ENCODE peak calls at places on chromosomes 13 and 19, in ten cellular contexts. One of them, this sample, is unnamed.

GRCh38 chr13:86425127-86425526 is 625.9 kb upstream of the SLITRK6 start:
- DNase-seq in CD4-positive, CD25-positive, alpha-beta regulatory T cell: no peak
- DNase-seq in A549: no peak
- DNase-seq in dorsolateral prefrontal cortex: no peak
- DNase-seq in K562: no peak
- DNase-seq in cardiac muscle cell: no peak
- DNase-seq in pancreas: no peak
- DNase-seq in tibial nerve: no peak
- DNase-seq in aorta: no peak
- DNase-seq in CD8-positive, alpha-beta memory T cell: no peak
- DNase-seq in this sample: no peak

GRCh38 chr19:1172353-1173159 is 1.5 kb downstream of the SBNO2 start:
- DNase-seq in dorsolateral prefrontal cortex: peak; percentile 56
- DNase-seq in K562: no peak
- DNase-seq in pancreas: peak; percentile 66
- DNase-seq in A549: no peak
- DNase-seq in CD4-positive, CD25-positive, alpha-beta regulatory T cell: no peak
- DNase-seq in CD8-positive, alpha-beta memory T cell: no peak
- DNase-seq in aorta: peak; percentile 87
- DNase-seq in tibial nerve: no peak
- DNase-seq in cardiac muscle cell: peak; percentile 76
- DNase-seq in this sample: peak; percentile 80

GRCh38 chr13:29994911-29995601 is 144.6 kb upstream of the UBL3 start:
- DNase-seq in pancreas: no peak
- DNase-seq in aorta: no peak
- DNase-seq in tibial nerve: no peak
- DNase-seq in A549: no peak
- DNase-seq in CD4-positive, CD25-positive, alpha-beta regulatory T cell: no peak
- DNase-seq in CD8-positive, alpha-beta memory T cell: no peak
- DNase-seq in K562: no peak
- DNase-seq in cardiac muscle cell: no peak
- DNase-seq in dorsolateral prefrontal cortex: no peak
- DNase-seq in this sample: no peak

GRCh38 chr19:918481-919156 is 1.5 kb downstream of the KISS1R start:
- DNase-seq in tibial nerve: no peak
- DNase-seq in dorsolateral prefrontal cortex: no peak
- DNase-seq in K562: no peak
- DNase-seq in pancreas: no peak
- DNase-seq in CD4-positive, CD25-positive, alpha-beta regulatory T cell: no peak
- DNase-seq in CD8-positive, alpha-beta memory T cell: no peak
- DNase-seq in A549: no peak
- DNase-seq in aorta: peak; percentile 70
- DNase-seq in cardiac muscle cell: no peak
- DNase-seq in this sample: no peak

GRCh38 chr19:6412111-6412999 is 12.3 kb downstream of the KHSRP start:
- DNase-seq in dorsolateral prefrontal cortex: no peak
- DNase-seq in A549: no peak
- DNase-seq in CD8-positive, alpha-beta memory T cell: peak; percentile 49
- DNase-seq in pancreas: peak; percentile 55
- DNase-seq in tibial nerve: no peak
- DNase-seq in K562: peak; percentile 73
- DNase-seq in cardiac muscle cell: peak; percentile 27
- DNase-seq in CD4-positive, CD25-positive, alpha-beta regulatory T cell: peak; percentile 47
- DNase-seq in aorta: no peak
- DNase-seq in this sample: no peak

GRCh38 chr19:54178581-54179261 is 5.8 kb upstream of the TMC4 start:
- DNase-seq in dorsolateral prefrontal cortex: peak; percentile 55
- DNase-seq in K562: no peak
- DNase-seq in aorta: no peak
- DNase-seq in CD8-positive, alpha-beta memory T cell: peak; percentile 40
- DNase-seq in cardiac muscle cell: no peak
- DNase-seq in A549: no peak
- DNase-seq in pancreas: peak; percentile 43
- DNase-seq in CD4-positive, CD25-positive, alpha-beta regulatory T cell: peak; percentile 43
- DNase-seq in tibial nerve: no peak
- DNase-seq in this sample: no peak

GRCh38 chr13:98143601-98144500 is 957 bp downstream of the FARP1 start:
- DNase-seq in A549: peak; percentile 9
- DNase-seq in tibial nerve: peak; percentile 15
- DNase-seq in pancreas: peak; percentile 33
- DNase-seq in CD4-positive, CD25-positive, alpha-beta regulatory T cell: no peak
- DNase-seq in aorta: peak; percentile 78
- DNase-seq in cardiac muscle cell: peak; percentile 61
- DNase-seq in dorsolateral prefrontal cortex: peak; percentile 18
- DNase-seq in CD8-positive, alpha-beta memory T cell: no peak
- DNase-seq in K562: no peak
- DNase-seq in this sample: peak; percentile 33

GRCh38 chr19:18594096-18594823 is 5.7 kb downstream of the REX1BD start:
- DNase-seq in CD4-positive, CD25-positive, alpha-beta regulatory T cell: peak; percentile 65
- DNase-seq in dorsolateral prefrontal cortex: peak; percentile 15
- DNase-seq in pancreas: peak; percentile 71
- DNase-seq in K562: peak; percentile 90
- DNase-seq in A549: peak; percentile 57
- DNase-seq in aorta: peak; percentile 93
- DNase-seq in tibial nerve: peak; percentile 44
- DNase-seq in CD8-positive, alpha-beta memory T cell: peak; percentile 76
- DNase-seq in cardiac muscle cell: peak; percentile 90
- DNase-seq in this sample: peak; percentile 68

GRCh38 chr19:5038631-5039271 is 69.8 kb downstream of the KDM4B start:
- DNase-seq in K562: peak; percentile 34
- DNase-seq in tibial nerve: no peak
- DNase-seq in aorta: no peak
- DNase-seq in CD8-positive, alpha-beta memory T cell: no peak
- DNase-seq in dorsolateral prefrontal cortex: no peak
- DNase-seq in cardiac muscle cell: peak; percentile 34
- DNase-seq in pancreas: no peak
- DNase-seq in A549: peak; percentile 57
- DNase-seq in CD4-positive, CD25-positive, alpha-beta regulatory T cell: peak; percentile 27
- DNase-seq in this sample: no peak

GRCh38 chr19:628168-628567 is 5.2 kb downstream of the POLRMT start:
- DNase-seq in tibial nerve: no peak
- DNase-seq in cardiac muscle cell: no peak
- DNase-seq in A549: no peak
- DNase-seq in aorta: no peak
- DNase-seq in CD4-positive, CD25-positive, alpha-beta regulatory T cell: peak; percentile 25
- DNase-seq in CD8-positive, alpha-beta memory T cell: no peak
- DNase-seq in pancreas: no peak
- DNase-seq in K562: no peak
- DNase-seq in dorsolateral prefrontal cortex: no peak
- DNase-seq in this sample: no peak

GRCh38 chr13:48542581-48543341 is 9.9 kb upstream of the RCBTB2 start:
- DNase-seq in tibial nerve: no peak
- DNase-seq in pancreas: peak; percentile 34
- DNase-seq in K562: no peak
- DNase-seq in A549: no peak
- DNase-seq in dorsolateral prefrontal cortex: peak; percentile 30
- DNase-seq in cardiac muscle cell: peak; percentile 56
- DNase-seq in CD4-positive, CD25-positive, alpha-beta regulatory T cell: no peak
- DNase-seq in CD8-positive, alpha-beta memory T cell: no peak
- DNase-seq in aorta: no peak
- DNase-seq in this sample: peak; percentile 54

GRCh38 chr19:32669205-32669785 is 5.7 kb downstream of the ANKRD27 start:
- DNase-seq in dorsolateral prefrontal cortex: peak; percentile 30
- DNase-seq in cardiac muscle cell: no peak
- DNase-seq in K562: no peak
- DNase-seq in aorta: no peak
- DNase-seq in tibial nerve: no peak
- DNase-seq in CD8-positive, alpha-beta memory T cell: no peak
- DNase-seq in pancreas: no peak
- DNase-seq in A549: no peak
- DNase-seq in CD4-positive, CD25-positive, alpha-beta regulatory T cell: no peak
- DNase-seq in this sample: no peak
- H3K27ac ChIP-seq in dorsolateral prefrontal cortex: no peak overlapping the region
- H3K27ac ChIP-seq in cardiac muscle cell: no peak overlapping the region
- H3K27ac ChIP-seq in K562: peak overlapping the region; percentile 31
- H3K27ac ChIP-seq in aorta: no peak overlapping the region
- H3K27ac ChIP-seq in tibial nerve: no peak overlapping the region
- H3K27ac ChIP-seq in CD8-positive, alpha-beta memory T cell: no peak overlapping the region
- H3K27ac ChIP-seq in pancreas: no peak overlapping the region
- H3K27ac ChIP-seq in A549: peak overlapping the region; percentile 31
- H3K27ac ChIP-seq in CD4-positive, CD25-positive, alpha-beta regulatory T cell: no peak overlapping the region
- H3K27ac ChIP-seq in this sample: no peak overlapping the region

GRCh38 chr19:49514151-49514550 is 1.7 kb downstream of the FCGRT start:
- DNase-seq in cardiac muscle cell: no peak
- DNase-seq in K562: no peak
- DNase-seq in pancreas: no peak
- DNase-seq in tibial nerve: no peak
- DNase-seq in aorta: no peak
- DNase-seq in A549: no peak
- DNase-seq in CD8-positive, alpha-beta memory T cell: no peak
- DNase-seq in dorsolateral prefrontal cortex: no peak
- DNase-seq in CD4-positive, CD25-positive, alpha-beta regulatory T cell: no peak
- DNase-seq in this sample: no peak

GRCh38 chr19:49515767-49516166 is 3.3 kb downstream of the FCGRT start:
- DNase-seq in tibial nerve: no peak
- DNase-seq in aorta: no peak
- DNase-seq in cardiac muscle cell: peak; percentile 73
- DNase-seq in A549: no peak
- DNase-seq in K562: no peak
- DNase-seq in dorsolateral prefrontal cortex: peak; percentile 39
- DNase-seq in CD4-positive, CD25-positive, alpha-beta regulatory T cell: no peak
- DNase-seq in CD8-positive, alpha-beta memory T cell: no peak
- DNase-seq in pancreas: no peak
- DNase-seq in this sample: peak; percentile 75

GRCh38 chr19:49518033-49518432 is 5.6 kb downstream of the FCGRT start:
- DNase-seq in tibial nerve: no peak
- DNase-seq in CD4-positive, CD25-positive, alpha-beta regulatory T cell: no peak
- DNase-seq in pancreas: no peak
- DNase-seq in CD8-positive, alpha-beta memory T cell: no peak
- DNase-seq in dorsolateral prefrontal cortex: no peak
- DNase-seq in A549: no peak
- DNase-seq in K562: no peak
- DNase-seq in cardiac muscle cell: no peak
- DNase-seq in aorta: no peak
- DNase-seq in this sample: no peak

GRCh38 chr19:49512970-49513745 is 697 bp downstream of the FCGRT start:
- DNase-seq in pancreas: peak; percentile 37
- DNase-seq in A549: no peak
- DNase-seq in tibial nerve: peak; percentile 54
- DNase-seq in K562: no peak
- DNase-seq in cardiac muscle cell: no peak
- DNase-seq in aorta: no peak
- DNase-seq in CD4-positive, CD25-positive, alpha-beta regulatory T cell: peak; percentile 40
- DNase-seq in dorsolateral prefrontal cortex: no peak
- DNase-seq in CD8-positive, alpha-beta memory T cell: peak; percentile 31
- DNase-seq in this sample: no peak

DNA sequence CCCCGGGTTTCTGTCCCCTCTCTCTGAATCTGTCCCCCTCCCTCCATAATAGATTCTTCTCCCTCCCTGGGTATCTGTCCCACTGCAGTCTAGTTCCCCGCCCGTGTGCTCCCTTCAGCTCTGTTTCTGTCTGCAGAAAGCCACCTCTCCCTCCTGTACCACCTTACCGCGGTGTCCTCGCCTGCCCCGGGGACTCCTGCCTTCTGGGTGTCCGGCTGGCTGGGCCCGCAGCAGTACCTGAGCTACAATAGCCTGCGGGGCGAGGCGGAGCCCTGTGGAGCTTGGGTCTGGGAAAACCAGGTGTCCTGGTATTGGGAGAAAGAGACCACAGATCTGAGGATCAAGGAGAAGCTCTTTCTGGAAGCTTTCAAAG is 1.3 kb downstream of the FCGRT start:
- DNase-seq in K562: no peak
- DNase-seq in pancreas: no peak
- DNase-seq in CD8-positive, alpha-beta memory T cell: no peak
- DNase-seq in dorsolateral prefrontal cortex: no peak
- DNase-seq in tibial nerve: no peak
- DNase-seq in A549: no peak
- DNase-seq in aorta: no peak
- DNase-seq in CD4-positive, CD25-positive, alpha-beta regulatory T cell: no peak
- DNase-seq in cardiac muscle cell: no peak
- DNase-seq in this sample: no peak
- H3K27ac ChIP-seq in K562: no peak overlapping the region
- H3K27ac ChIP-seq in pancreas: no peak overlapping the region
- H3K27ac ChIP-seq in CD8-positive, alpha-beta memory T cell: no peak overlapping the region
- H3K27ac ChIP-seq in dorsolateral prefrontal cortex: peak overlapping the region; percentile 57
- H3K27ac ChIP-seq in tibial nerve: peak overlapping the region; percentile 96
- H3K27ac ChIP-seq in A549: peak overlapping the region; percentile 85
- H3K27ac ChIP-seq in aorta: no peak overlapping the region
- H3K27ac ChIP-seq in CD4-positive, CD25-positive, alpha-beta regulatory T cell: peak overlapping the region; percentile 55
- H3K27ac ChIP-seq in cardiac muscle cell: peak overlapping the region; percentile 80
- H3K27ac ChIP-seq in this sample: peak overlapping the region; percentile 90

GRCh38 chr19:31092189-31092753 is 257.0 kb downstream of the TSHZ3 start:
- DNase-seq in dorsolateral prefrontal cortex: peak; percentile 11
- DNase-seq in tibial nerve: no peak
- DNase-seq in aorta: no peak
- DNase-seq in pancreas: no peak
- DNase-seq in CD4-positive, CD25-positive, alpha-beta regulatory T cell: no peak
- DNase-seq in CD8-positive, alpha-beta memory T cell: no peak
- DNase-seq in cardiac muscle cell: no peak
- DNase-seq in A549: no peak
- DNase-seq in K562: no peak
- DNase-seq in this sample: peak; percentile 20
- H3K27ac ChIP-seq in dorsolateral prefrontal cortex: no peak overlapping the region
- H3K27ac ChIP-seq in tibial nerve: no peak overlapping the region
- H3K27ac ChIP-seq in aorta: no peak overlapping the region
- H3K27ac ChIP-seq in pancreas: no peak overlapping the region
- H3K27ac ChIP-seq in CD4-positive, CD25-positive, alpha-beta regulatory T cell: no peak overlapping the region
- H3K27ac ChIP-seq in CD8-positive, alpha-beta memory T cell: no peak overlapping the region
- H3K27ac ChIP-seq in cardiac muscle cell: no peak overlapping the region
- H3K27ac ChIP-seq in A549: no peak overlapping the region
- H3K27ac ChIP-seq in K562: no peak overlapping the region
- H3K27ac ChIP-seq in this sample: no peak overlapping the region

GRCh38 chr19:41420101-41420880 is 6.9 kb downstream of the B3GNT8 start:
- DNase-seq in cardiac muscle cell: no peak
- DNase-seq in dorsolateral prefrontal cortex: peak; percentile 20
- DNase-seq in tibial nerve: no peak
- DNase-seq in CD8-positive, alpha-beta memory T cell: no peak
- DNase-seq in CD4-positive, CD25-positive, alpha-beta regulatory T cell: no peak
- DNase-seq in aorta: no peak
- DNase-seq in K562: no peak
- DNase-seq in A549: no peak
- DNase-seq in pancreas: no peak
- DNase-seq in this sample: peak; percentile 60

GRCh38 chr19:41422456-41422855 is 4.7 kb downstream of the B3GNT8 start:
- DNase-seq in pancreas: no peak
- DNase-seq in A549: no peak
- DNase-seq in tibial nerve: no peak
- DNase-seq in CD4-positive, CD25-positive, alpha-beta regulatory T cell: no peak
- DNase-seq in K562: no peak
- DNase-seq in cardiac muscle cell: no peak
- DNase-seq in aorta: no peak
- DNase-seq in dorsolateral prefrontal cortex: no peak
- DNase-seq in CD8-positive, alpha-beta memory T cell: no peak
- DNase-seq in this sample: no peak

GRCh38 chr19:41422955-41423354 is 4.2 kb downstream of the B3GNT8 start:
- DNase-seq in CD8-positive, alpha-beta memory T cell: no peak
- DNase-seq in A549: no peak
- DNase-seq in aorta: no peak
- DNase-seq in cardiac muscle cell: no peak
- DNase-seq in pancreas: no peak
- DNase-seq in tibial nerve: no peak
- DNase-seq in K562: no peak
- DNase-seq in CD4-positive, CD25-positive, alpha-beta regulatory T cell: no peak
- DNase-seq in dorsolateral prefrontal cortex: no peak
- DNase-seq in this sample: no peak

GRCh38 chr19:41421973-41422372 is 5.2 kb downstream of the B3GNT8 start:
- DNase-seq in pancreas: no peak
- DNase-seq in K562: no peak
- DNase-seq in CD4-positive, CD25-positive, alpha-beta regulatory T cell: no peak
- DNase-seq in A549: no peak
- DNase-seq in tibial nerve: no peak
- DNase-seq in CD8-positive, alpha-beta memory T cell: no peak
- DNase-seq in dorsolateral prefrontal cortex: no peak
- DNase-seq in cardiac muscle cell: no peak
- DNase-seq in aorta: no peak
- DNase-seq in this sample: no peak

GRCh38 chr19:41421314-41421713 is 5.9 kb downstream of the B3GNT8 start:
- DNase-seq in dorsolateral prefrontal cortex: no peak
- DNase-seq in A549: no peak
- DNase-seq in aorta: no peak
- DNase-seq in tibial nerve: no peak
- DNase-seq in K562: no peak
- DNase-seq in CD4-positive, CD25-positive, alpha-beta regulatory T cell: no peak
- DNase-seq in cardiac muscle cell: no peak
- DNase-seq in pancreas: no peak
- DNase-seq in CD8-positive, alpha-beta memory T cell: no peak
- DNase-seq in this sample: no peak
- H3K27ac ChIP-seq in dorsolateral prefrontal cortex: no peak overlapping the region
- H3K27ac ChIP-seq in A549: no peak overlapping the region
- H3K27ac ChIP-seq in aorta: no peak overlapping the region
- H3K27ac ChIP-seq in tibial nerve: peak overlapping the region; percentile 45
- H3K27ac ChIP-seq in K562: no peak overlapping the region
- H3K27ac ChIP-seq in CD4-positive, CD25-positive, alpha-beta regulatory T cell: no peak overlapping the region
- H3K27ac ChIP-seq in cardiac muscle cell: no peak overlapping the region
- H3K27ac ChIP-seq in pancreas: no peak overlapping the region
- H3K27ac ChIP-seq in CD8-positive, alpha-beta memory T cell: no peak overlapping the region
- H3K27ac ChIP-seq in this sample: no peak overlapping the region